ENCODE peak calls at places on chromosome 17, in nine cellular contexts. One of them, this sample, is unnamed.

GRCh38 chr17:59767176-59767575 is 59.7 kb downstream of the VMP1 start:
- DNase-seq in AG04450: no peak
- DNase-seq in breast epithelium: no peak
- DNase-seq in ovary: no peak
- DNase-seq in esophagus muscularis mucosa: no peak
- DNase-seq in fibroblast of lung: no peak
- DNase-seq in lung: no peak
- DNase-seq in brain microvascular endothelial cell: no peak
- DNase-seq in transverse colon: no peak
- DNase-seq in this sample: no peak

GRCh38 chr17:19333132-19333440 is 29.4 kb downstream of the B9D1 start:
- DNase-seq in AG04450: no peak
- DNase-seq in breast epithelium: no peak
- DNase-seq in ovary: no peak
- DNase-seq in esophagus muscularis mucosa: no peak
- DNase-seq in fibroblast of lung: no peak
- DNase-seq in lung: no peak
- DNase-seq in brain microvascular endothelial cell: no peak
- DNase-seq in transverse colon: no peak
- DNase-seq in this sample: no peak

GRCh38 chr17:16013943-16014407 is 14.4 kb downstream of the TTC19 start:
- DNase-seq in AG04450: peak; percentile 59
- DNase-seq in breast epithelium: no peak
- DNase-seq in ovary: no peak
- DNase-seq in esophagus muscularis mucosa: no peak
- DNase-seq in fibroblast of lung: peak; percentile 86
- DNase-seq in lung: no peak
- DNase-seq in brain microvascular endothelial cell: peak; percentile 65
- DNase-seq in transverse colon: no peak
- DNase-seq in this sample: no peak

GRCh38 chr17:67717192-67717623 is 528 bp upstream of the NOL11 start:
- DNase-seq in AG04450: no peak
- DNase-seq in breast epithelium: no peak
- DNase-seq in ovary: no peak
- DNase-seq in esophagus muscularis mucosa: no peak
- DNase-seq in fibroblast of lung: no peak
- DNase-seq in lung: no peak
- DNase-seq in brain microvascular endothelial cell: no peak
- DNase-seq in transverse colon: no peak
- DNase-seq in this sample: no peak

GRCh38 chr17:17032131-17032692 is 10.0 kb upstream of the MPRIP start:
- DNase-seq in AG04450: no peak
- DNase-seq in breast epithelium: peak; percentile 38
- DNase-seq in ovary: peak; percentile 38
- DNase-seq in esophagus muscularis mucosa: no peak
- DNase-seq in fibroblast of lung: peak; percentile 97
- DNase-seq in lung: no peak
- DNase-seq in brain microvascular endothelial cell: peak; percentile 86
- DNase-seq in transverse colon: peak; percentile 64
- DNase-seq in this sample: peak; percentile 53

GRCh38 chr17:81187120-81187519 is 21.1 kb upstream of the AATK start:
- DNase-seq in AG04450: no peak
- DNase-seq in breast epithelium: no peak
- DNase-seq in ovary: no peak
- DNase-seq in esophagus muscularis mucosa: no peak
- DNase-seq in fibroblast of lung: no peak
- DNase-seq in lung: no peak
- DNase-seq in brain microvascular endothelial cell: no peak
- DNase-seq in transverse colon: no peak
- DNase-seq in this sample: no peak

GRCh38 chr17:27293898-27294688 is at the start of gene WSB1:
- DNase-seq in AG04450: peak; percentile 73
- DNase-seq in breast epithelium: peak; percentile 94
- DNase-seq in ovary: peak; percentile 96
- DNase-seq in esophagus muscularis mucosa: peak; percentile 98
- DNase-seq in fibroblast of lung: peak; percentile 85
- DNase-seq in lung: peak; percentile 92
- DNase-seq in brain microvascular endothelial cell: peak; percentile 84
- DNase-seq in transverse colon: peak; percentile 94
- DNase-seq in this sample: peak; percentile 97

GRCh38 chr17:68314916-68315535 is 23.7 kb downstream of the ARSG start:
- DNase-seq in AG04450: no peak
- DNase-seq in breast epithelium: no peak
- DNase-seq in ovary: no peak
- DNase-seq in esophagus muscularis mucosa: no peak
- DNase-seq in fibroblast of lung: no peak
- DNase-seq in lung: peak; percentile 33
- DNase-seq in brain microvascular endothelial cell: no peak
- DNase-seq in transverse colon: peak; percentile 18
- DNase-seq in this sample: peak; percentile 23

GRCh38 chr17:78644971-78645370 is 67.8 kb upstream of the DNAH17 start:
- DNase-seq in AG04450: no peak
- DNase-seq in breast epithelium: no peak
- DNase-seq in ovary: no peak
- DNase-seq in esophagus muscularis mucosa: no peak
- DNase-seq in fibroblast of lung: no peak
- DNase-seq in lung: no peak
- DNase-seq in brain microvascular endothelial cell: no peak
- DNase-seq in transverse colon: no peak
- DNase-seq in this sample: no peak

GRCh38 chr17:79977161-79977631 is 58.5 kb downstream of the TBC1D16 start:
- DNase-seq in AG04450: no peak
- DNase-seq in breast epithelium: peak; percentile 36
- DNase-seq in ovary: no peak
- DNase-seq in esophagus muscularis mucosa: no peak
- DNase-seq in fibroblast of lung: no peak
- DNase-seq in lung: no peak
- DNase-seq in brain microvascular endothelial cell: no peak
- DNase-seq in transverse colon: no peak
- DNase-seq in this sample: no peak

DNA sequence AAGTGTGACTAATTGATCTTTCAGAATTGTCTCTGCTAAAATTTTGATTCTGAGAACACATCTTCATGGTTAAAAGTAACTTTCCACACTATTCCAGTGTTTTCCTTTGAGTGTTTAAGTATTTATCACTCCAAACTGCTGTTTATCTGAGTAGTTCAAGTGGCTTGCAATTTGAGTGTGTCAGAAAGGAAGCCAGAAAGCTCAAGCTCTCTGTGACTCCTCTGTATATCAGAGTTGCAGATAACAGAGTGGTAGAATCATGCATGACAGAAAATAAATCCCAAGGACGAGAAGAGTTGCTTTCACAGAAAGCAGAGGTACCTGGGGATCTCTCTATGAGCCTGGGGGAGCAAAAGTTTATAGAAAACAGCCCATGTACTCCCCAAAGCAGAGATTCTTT is 130.0 kb downstream of the CYB561 start:
- DNase-seq in AG04450: no peak
- DNase-seq in breast epithelium: no peak
- DNase-seq in ovary: no peak
- DNase-seq in esophagus muscularis mucosa: no peak
- DNase-seq in fibroblast of lung: no peak
- DNase-seq in lung: no peak
- DNase-seq in brain microvascular endothelial cell: no peak
- DNase-seq in transverse colon: no peak
- DNase-seq in this sample: no peak
- H3K27ac ChIP-seq in AG04450: no peak overlapping the region
- H3K27ac ChIP-seq in breast epithelium: no peak overlapping the region
- H3K27ac ChIP-seq in ovary: no peak overlapping the region
- H3K27ac ChIP-seq in esophagus muscularis mucosa: no peak overlapping the region
- H3K27ac ChIP-seq in fibroblast of lung: no peak overlapping the region
- H3K27ac ChIP-seq in lung: no peak overlapping the region
- H3K27ac ChIP-seq in brain microvascular endothelial cell: no peak overlapping the region
- H3K27ac ChIP-seq in transverse colon: no peak overlapping the region
- H3K27ac ChIP-seq in this sample: no peak overlapping the region

GRCh38 chr17:83100853-83101391 is 21.5 kb downstream of the METRNL start:
- DNase-seq in AG04450: no peak
- DNase-seq in breast epithelium: no peak
- DNase-seq in ovary: no peak
- DNase-seq in esophagus muscularis mucosa: no peak
- DNase-seq in fibroblast of lung: no peak
- DNase-seq in lung: no peak
- DNase-seq in brain microvascular endothelial cell: no peak
- DNase-seq in transverse colon: peak; percentile 49
- DNase-seq in this sample: no peak
- H3K4me3 ChIP-seq in AG04450: no peak overlapping the region
- H3K4me3 ChIP-seq in breast epithelium: peak overlapping the region; percentile 10
- H3K4me3 ChIP-seq in ovary: no peak overlapping the region
- H3K4me3 ChIP-seq in esophagus muscularis mucosa: no peak overlapping the region
- H3K4me3 ChIP-seq in fibroblast of lung: no peak overlapping the region
- H3K4me3 ChIP-seq in lung: no peak overlapping the region
- H3K4me3 ChIP-seq in brain microvascular endothelial cell: no peak overlapping the region
- H3K4me3 ChIP-seq in transverse colon: no peak overlapping the region
- H3K4me3 ChIP-seq in this sample: no peak overlapping the region

GRCh38 chr17:39640493-39641118 is 3.7 kb downstream of the STARD3 start:
- DNase-seq in AG04450: no peak
- DNase-seq in breast epithelium: no peak
- DNase-seq in ovary: no peak
- DNase-seq in esophagus muscularis mucosa: no peak
- DNase-seq in fibroblast of lung: no peak
- DNase-seq in lung: no peak
- DNase-seq in brain microvascular endothelial cell: no peak
- DNase-seq in transverse colon: no peak
- DNase-seq in this sample: no peak
- TF ChIP-seq CTCF in AG04450: no peak
- TF ChIP-seq CTCF in breast epithelium: no peak
- TF ChIP-seq CTCF in ovary: no peak
- TF ChIP-seq CTCF in esophagus muscularis mucosa: no peak
- TF ChIP-seq CTCF in fibroblast of lung: no peak
- TF ChIP-seq CTCF in lung: no peak
- TF ChIP-seq CTCF in brain microvascular endothelial cell: no peak
- TF ChIP-seq CTCF in transverse colon: no peak
- TF ChIP-seq CTCF in this sample: no peak

DNA sequence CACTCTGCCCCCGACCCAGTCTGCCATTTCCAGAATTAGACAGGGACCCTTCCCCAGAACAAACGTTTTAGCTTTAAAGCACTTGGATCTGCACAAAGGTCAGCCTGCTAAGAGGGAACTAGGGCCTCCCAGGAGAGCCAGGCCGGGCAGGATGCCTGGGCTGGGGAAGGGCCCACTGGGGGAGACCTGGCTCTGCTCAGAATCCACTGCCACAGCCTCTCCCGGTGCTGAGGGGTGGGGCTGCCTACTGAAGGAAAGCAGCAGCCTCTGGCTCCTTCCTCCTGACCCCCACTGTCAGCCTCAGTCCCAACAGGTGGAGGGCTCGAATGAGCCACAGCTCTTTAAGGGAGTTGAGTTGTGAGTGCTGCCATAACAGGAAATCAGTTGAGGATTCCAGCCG is 1.7 kb downstream of the YBX2 start:
- DNase-seq in AG04450: no peak
- DNase-seq in breast epithelium: no peak
- DNase-seq in ovary: no peak
- DNase-seq in esophagus muscularis mucosa: no peak
- DNase-seq in fibroblast of lung: no peak
- DNase-seq in lung: no peak
- DNase-seq in brain microvascular endothelial cell: no peak
- DNase-seq in transverse colon: no peak
- DNase-seq in this sample: peak; percentile 43
- H3K27ac ChIP-seq in AG04450: no peak overlapping the region
- H3K27ac ChIP-seq in breast epithelium: peak overlapping the region; percentile 71
- H3K27ac ChIP-seq in ovary: no peak overlapping the region
- H3K27ac ChIP-seq in esophagus muscularis mucosa: peak overlapping the region; percentile 89
- H3K27ac ChIP-seq in fibroblast of lung: no peak overlapping the region
- H3K27ac ChIP-seq in lung: no peak overlapping the region
- H3K27ac ChIP-seq in brain microvascular endothelial cell: no peak overlapping the region
- H3K27ac ChIP-seq in transverse colon: peak overlapping the region; percentile 90
- H3K27ac ChIP-seq in this sample: no peak overlapping the region

DNA sequence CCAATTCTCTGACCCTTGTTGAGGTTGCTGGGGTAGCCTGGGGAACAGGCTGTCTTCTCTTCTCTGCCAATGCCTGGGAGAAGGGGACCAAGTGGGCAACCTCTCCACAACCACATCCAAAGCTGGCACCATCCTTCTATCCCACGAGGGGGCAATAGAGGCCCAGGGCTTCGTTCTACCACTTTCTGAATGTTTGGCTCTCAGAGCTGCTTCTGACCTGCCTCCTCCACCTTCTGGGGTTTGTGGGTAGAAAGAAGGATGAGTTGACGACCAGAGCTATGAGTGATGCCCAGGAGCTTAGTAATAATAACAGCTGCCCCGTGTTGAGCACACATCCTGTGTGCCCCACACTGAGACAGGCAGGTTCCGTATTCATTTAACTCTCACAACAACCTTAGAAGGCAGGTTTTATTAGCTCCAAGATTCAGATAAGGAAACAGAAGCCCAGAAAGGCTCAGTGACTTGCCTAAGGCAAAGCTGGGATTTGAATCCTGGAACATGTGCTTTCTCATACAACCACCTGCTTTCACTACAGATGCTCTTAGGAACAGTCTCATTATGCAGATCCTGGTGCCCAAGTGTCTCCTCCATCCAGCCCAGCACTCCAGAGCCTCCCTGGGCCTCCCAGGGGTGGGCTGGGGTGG is 11.1 kb downstream of the TSPOAP1 start:
- DNase-seq in AG04450: peak; percentile 43
- DNase-seq in breast epithelium: peak; percentile 54
- DNase-seq in ovary: no peak
- DNase-seq in esophagus muscularis mucosa: no peak
- DNase-seq in fibroblast of lung: peak; percentile 81
- DNase-seq in lung: no peak
- DNase-seq in brain microvascular endothelial cell: peak; percentile 39
- DNase-seq in transverse colon: peak; percentile 69
- DNase-seq in this sample: peak; percentile 66
- H3K4me3 ChIP-seq in AG04450: no peak overlapping the region
- H3K4me3 ChIP-seq in breast epithelium: no peak overlapping the region
- H3K4me3 ChIP-seq in ovary: no peak overlapping the region
- H3K4me3 ChIP-seq in esophagus muscularis mucosa: no peak overlapping the region
- H3K4me3 ChIP-seq in fibroblast of lung: no peak overlapping the region
- H3K4me3 ChIP-seq in lung: no peak overlapping the region
- H3K4me3 ChIP-seq in brain microvascular endothelial cell: no peak overlapping the region
- H3K4me3 ChIP-seq in transverse colon: no peak overlapping the region
- H3K4me3 ChIP-seq in this sample: no peak overlapping the region